ENCODE peak calls at places on chromosomes 2 and 18, in seven cellular contexts. X is transverse colon, T is pancreas, Q is MM.1S, U is thoracic aorta, N is heart right ventricle, H is breast epithelium. O is an unnamed sample.

GRCh38 chr2:25257032-25257455 is 84.7 kb downstream of the DNMT3A start:
- DNase-seq in X (no peak), T (no peak), Q (no peak), U (no peak), N (no peak), H (no peak), O (peak; percentile 62)

GRCh38 chr2:241069821-241070281 is 32.2 kb downstream of the MTERF4 start:
- DNase-seq in X (no peak), T (peak; percentile 71), Q (no peak), U (no peak), N (no peak), H (peak; percentile 15), O (peak; percentile 45)

GRCh38 chr2:64276417-64277095 is 132.3 kb upstream of the PELI1 start:
- DNase-seq in X (no peak), T (no peak), Q (no peak), U (no peak), N (no peak), H (peak; percentile 53), O (no peak)

GRCh38 chr2:204665244-204665643 is 120.0 kb downstream of the PARD3B start:
- DNase-seq in X (no peak), T (no peak), Q (no peak), U (no peak), N (no peak), H (no peak), O (no peak)

GRCh38 chr2:212863185-212863588 is 288.2 kb downstream of the IKZF2 start:
- DNase-seq in X (peak; percentile 15), T (no peak), Q (peak; percentile 42), U (no peak), N (no peak), H (no peak), O (no peak)

GRCh38 chr18:23550898-23551297 is 35.4 kb downstream of the NPC1 start:
- DNase-seq in X (no peak), T (no peak), Q (no peak), U (no peak), N (no peak), H (peak; percentile 30), O (no peak)

GRCh38 chr18:39523281-39523680 is 1957.7 kb upstream of the CELF4 start:
- DNase-seq in X (no peak), T (no peak), Q (no peak), U (no peak), N (no peak), H (no peak), O (peak; percentile 33)

GRCh38 chr2:31402388-31402787 is 12.2 kb downstream of the XDH start:
- DNase-seq in X (no peak), T (no peak), Q (no peak), U (no peak), N (no peak), H (no peak), O (no peak)

GRCh38 chr2:12412898-12413305 is 303.8 kb upstream of the TRIB2 start:
- DNase-seq in X (no peak), T (no peak), Q (peak; percentile 92), U (no peak), N (no peak), H (no peak), O (peak; percentile 16)

GRCh38 chr2:100831831-100832230 is 11.9 kb downstream of the NPAS2 start:
- DNase-seq in X (no peak), T (no peak), Q (no peak), U (no peak), N (peak; percentile 36), H (no peak), O (no peak)

GRCh38 chr2:219733106-219733505 is 105.7 kb downstream of the SLC4A3 start:
- DNase-seq in X (no peak), T (no peak), Q (no peak), U (no peak), N (no peak), H (no peak), O (no peak)

GRCh38 chr18:54150226-54150625 is 74.2 kb downstream of the MBD2 start:
- DNase-seq in X (no peak), T (no peak), Q (no peak), U (no peak), N (no peak), H (no peak), O (no peak)

GRCh38 chr2:69011611-69012157 is 1.3 kb upstream of the ANTXR1 start:
- DNase-seq in X (no peak), T (no peak), Q (no peak), U (no peak), N (no peak), H (no peak), O (no peak)

GRCh38 chr18:11760498-11761158 is 71.6 kb downstream of the GNAL start:
- DNase-seq in X (no peak), T (no peak), Q (no peak), U (no peak), N (no peak), H (no peak), O (no peak)

GRCh38 chr2:191878576-191879298 is 31.8 kb upstream of the CAVIN2 start:
- DNase-seq in X (no peak), T (no peak), Q (no peak), U (no peak), N (no peak), H (no peak), O (no peak)

GRCh38 chr2:85166021-85166420 is 32.8 kb downstream of the TCF7L1 start:
- DNase-seq in X (no peak), T (no peak), Q (no peak), U (no peak), N (no peak), H (no peak), O (no peak)

DNA sequence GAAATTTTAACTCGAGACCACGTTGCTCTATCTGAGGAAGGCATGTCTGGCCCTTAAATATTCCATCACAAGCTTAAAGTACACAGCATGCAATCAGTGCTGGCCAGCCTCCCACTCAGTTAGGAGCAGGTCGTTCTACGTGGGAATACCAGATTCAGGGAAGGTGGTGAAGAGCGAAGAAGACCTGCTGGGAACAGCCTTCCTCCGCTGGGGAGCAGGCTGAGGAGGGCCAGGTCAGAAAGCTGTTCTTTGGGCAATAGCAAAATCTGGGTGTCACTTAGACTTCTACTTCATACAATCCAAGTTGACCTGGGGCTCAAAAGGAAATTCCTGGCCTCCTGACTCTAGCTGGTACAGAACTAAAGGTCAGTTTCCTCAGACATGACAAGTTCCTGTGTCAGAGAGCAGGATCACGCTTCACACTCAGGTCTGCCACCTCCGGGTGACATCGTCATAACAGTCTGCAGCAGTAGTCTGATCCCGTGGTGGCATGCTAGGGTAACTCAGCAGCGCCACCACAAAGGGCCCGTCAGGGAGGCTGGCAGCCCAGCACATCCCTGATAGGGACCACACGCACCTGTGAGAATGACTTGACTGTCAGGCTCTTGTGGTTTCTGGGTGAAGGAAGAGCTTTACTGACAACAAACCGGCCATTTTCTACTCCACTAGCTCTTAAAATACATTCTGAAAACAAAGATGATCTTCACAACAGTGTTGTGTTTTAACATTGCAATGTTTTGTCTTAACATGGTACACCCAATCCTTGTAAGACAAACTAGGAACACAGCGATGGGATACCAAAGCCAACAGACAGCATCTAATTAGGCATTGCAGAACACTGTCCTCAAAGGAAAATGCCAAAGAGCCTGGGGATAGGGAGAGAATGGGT is 35.2 kb upstream of the NAPG start:
- DNase-seq in X (peak; percentile 49), T (no peak), Q (peak; percentile 91), U (no peak), N (no peak), H (no peak), O (no peak)
- TF ChIP-seq CTCF in X (peak; percentile 27), T (no peak), Q (peak; percentile 70), U (no peak), N (peak; percentile 39), H (no peak), O (no peak)

GRCh38 chr2:226885769-226886435 is 50.0 kb downstream of the RHBDD1 start:
- DNase-seq in X (no peak), T (no peak), Q (no peak), U (no peak), N (no peak), H (no peak), O (no peak)

GRCh38 chr2:226888378-226888915 is 52.6 kb downstream of the RHBDD1 start:
- DNase-seq in X (no peak), T (no peak), Q (no peak), U (no peak), N (no peak), H (no peak), O (no peak)

GRCh38 chr2:226890286-226890685 is 54.4 kb downstream of the RHBDD1 start:
- DNase-seq in X (no peak), T (no peak), Q (no peak), U (no peak), N (no peak), H (no peak), O (no peak)

GRCh38 chr2:226888971-226889370 is 53.1 kb downstream of the RHBDD1 start:
- DNase-seq in X (no peak), T (no peak), Q (no peak), U (no peak), N (no peak), H (no peak), O (no peak)

DNA sequence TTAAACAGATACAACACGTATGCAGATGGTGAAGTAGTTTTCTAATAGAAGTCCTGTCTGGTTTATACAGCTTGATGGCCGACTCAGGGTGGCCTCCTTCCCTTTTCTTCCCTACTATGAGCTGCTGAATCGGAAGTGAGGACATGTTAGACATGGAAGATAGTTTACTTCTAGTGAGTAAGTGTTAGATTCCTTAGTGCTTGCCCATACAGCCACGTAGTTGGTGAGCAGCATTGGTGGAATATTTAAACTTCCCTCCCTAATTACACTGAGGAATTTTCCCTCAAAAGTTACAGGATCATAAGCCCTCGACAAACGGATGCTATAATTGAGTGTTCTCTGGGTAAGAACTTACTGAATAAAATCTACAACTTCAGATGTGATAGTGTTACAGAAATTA is 52.1 kb downstream of the RHBDD1 start:
- DNase-seq in X (no peak), T (no peak), Q (no peak), U (no peak), N (no peak), H (no peak), O (no peak)
- H3K27ac ChIP-seq in X (no peak overlapping the region), T (no peak overlapping the region), Q (no peak overlapping the region), U (no peak overlapping the region), N (no peak overlapping the region), H (no peak overlapping the region), O (no peak overlapping the region)

DNA sequence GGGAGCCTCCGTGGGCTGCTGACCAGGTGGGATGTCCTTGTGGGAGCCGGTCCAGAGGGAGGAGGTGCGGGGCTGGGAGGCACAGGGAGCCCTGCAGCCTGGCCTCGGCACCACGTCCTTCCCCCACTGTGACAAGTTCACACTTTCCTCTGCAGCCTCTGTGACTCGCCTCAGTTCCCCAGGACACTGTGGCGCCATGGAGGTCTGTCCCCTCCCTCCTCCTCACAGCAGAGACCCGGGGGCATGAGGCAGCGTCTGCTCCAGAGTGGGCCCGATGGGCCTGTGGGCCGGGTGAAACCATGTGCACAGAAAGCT is 27.3 kb upstream of the KCNG2 start:
- DNase-seq in X (peak; percentile 0), T (no peak), Q (no peak), U (no peak), N (no peak), H (no peak), O (no peak)
- H3K27me3 ChIP-seq in X (peaks cover 5% of the 10 kb centered on the region), T (no peaks in the 10 kb centered on the region), Q (peaks cover 5% of the 10 kb centered on the region), U (no peaks in the 10 kb centered on the region), N (peaks cover 2% of the 10 kb centered on the region), H (no peaks in the 10 kb centered on the region), O (no peaks in the 10 kb centered on the region)

DNA sequence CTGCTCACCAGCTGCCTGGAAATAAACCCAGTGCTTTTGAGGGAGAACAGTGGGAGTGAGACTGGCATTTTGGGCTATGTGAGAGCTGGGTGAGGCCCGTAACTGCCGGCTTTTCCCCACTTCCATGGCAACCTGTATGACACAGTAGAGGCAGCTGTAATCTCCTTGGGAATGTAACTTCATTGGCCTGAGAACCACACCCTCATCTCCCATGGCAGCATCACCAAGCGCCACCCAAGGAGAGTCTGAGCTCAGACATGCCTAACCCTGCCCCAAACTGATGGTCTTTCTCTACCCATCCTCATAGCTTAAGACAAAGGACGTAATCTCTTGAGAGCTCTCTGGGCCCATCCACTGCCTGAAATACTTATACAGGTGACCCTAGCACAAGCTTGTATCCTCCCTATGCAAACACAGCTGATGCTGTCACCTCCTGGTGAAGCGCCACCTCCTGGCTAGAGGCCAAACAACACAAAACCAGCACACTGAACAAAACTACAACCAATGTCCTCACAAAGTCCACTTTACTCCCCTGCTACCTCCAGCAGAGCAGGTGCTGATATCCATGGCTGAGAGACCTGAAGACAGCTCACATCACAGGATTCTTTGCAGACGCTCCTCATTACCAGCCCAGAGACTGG is 763.4 kb upstream of the NRXN1 start:
- DNase-seq in X (peak; percentile 33), T (no peak), Q (no peak), U (no peak), N (no peak), H (no peak), O (no peak)
- TF ChIP-seq CTCF in X (peak; percentile 32), T (no peak), Q (peak; percentile 38), U (no peak), N (no peak), H (no peak), O (no peak)